ENCODE peak calls at places on chromosome 6, in seven cellular contexts. I is coronary artery, Z is upper lobe of left lung, J is keratinocyte, U is uterus, L is cardiac muscle cell, M is heart left ventricle. O is an unnamed sample.

GRCh38 chr6:16333580-16333979 is 95.2 kb downstream of the GMPR start:
- DNase-seq in I (no peak), Z (no peak), J (peak), U (peak), L (no peak), M (no peak), O (no peak)

GRCh38 chr6:137637161-137637560 is 143.0 kb upstream of the OLIG3 start:
- DNase-seq in I (no peak), Z (peak), J (no peak), U (no peak), L (no peak), M (no peak), O (no peak)

GRCh38 chr6:112781236-112781635 is 434.1 kb downstream of the RFPL4B start:
- DNase-seq in I (no peak), Z (no peak), J (no peak), U (no peak), L (peak), M (no peak), O (no peak)

GRCh38 chr6:157278171-157278570 is 45.1 kb downstream of the TMEM242 start:
- DNase-seq in I (no peak), Z (no peak), J (no peak), U (no peak), L (no peak), M (no peak), O (no peak)

GRCh38 chr6:142846883-142847287 is 98.1 kb downstream of the HIVEP2 start:
- DNase-seq in I (no peak), Z (no peak), J (no peak), U (peak), L (no peak), M (peak), O (peak)

GRCh38 chr6:157343732-157344131 is 20.4 kb upstream of the TMEM242 start:
- DNase-seq in I (no peak), Z (no peak), J (no peak), U (no peak), L (no peak), M (no peak), O (no peak)

GRCh38 chr6:18990313-18990978 is 603.3 kb downstream of the RNF144B start:
- DNase-seq in I (no peak), Z (peak), J (no peak), U (peak), L (peak), M (peak), O (peak)

GRCh38 chr6:49300443-49300842 is 162.6 kb downstream of the MMUT start:
- DNase-seq in I (no peak), Z (no peak), J (no peak), U (no peak), L (no peak), M (no peak), O (no peak)

GRCh38 chr6:44456070-44456965 is 68.8 kb downstream of the CDC5L start:
- DNase-seq in I (no peak), Z (peak), J (no peak), U (no peak), L (peak), M (no peak), O (no peak)

GRCh38 chr6:84089552-84089951 is 56.0 kb downstream of the MRAP2 start:
- DNase-seq in I (no peak), Z (no peak), J (no peak), U (no peak), L (no peak), M (no peak), O (no peak)

GRCh38 chr6:143513410-143513809 is 1.9 kb upstream of the FUCA2 start:
- DNase-seq in I (no peak), Z (peak), J (no peak), U (no peak), L (peak), M (no peak), O (no peak)

GRCh38 chr6:157098999-157099398 is 224.3 kb downstream of the TMEM242 start:
- DNase-seq in I (no peak), Z (no peak), J (no peak), U (no peak), L (no peak), M (no peak), O (no peak)

GRCh38 chr6:165245287-165245686 is 64.1 kb downstream of the C6orf118 start:
- DNase-seq in I (no peak), Z (no peak), J (no peak), U (no peak), L (peak), M (no peak), O (no peak)

GRCh38 chr6:106973018-106973840 is 1.3 kb downstream of the CD24 start:
- DNase-seq in I (no peak), Z (peak), J (no peak), U (no peak), L (peak), M (peak), O (no peak)

GRCh38 chr6:138297761-138298298 is 79.5 kb upstream of the PBOV1 start:
- DNase-seq in I (no peak), Z (no peak), J (no peak), U (no peak), L (no peak), M (no peak), O (no peak)

GRCh38 chr6:6697620-6698019 is 109.1 kb downstream of the LY86 start:
- DNase-seq in I (no peak), Z (no peak), J (no peak), U (no peak), L (no peak), M (no peak), O (no peak)

GRCh38 chr6:92559002-92559401 is 860.4 kb downstream of the EPHA7 start:
- DNase-seq in I (no peak), Z (no peak), J (no peak), U (no peak), L (no peak), M (no peak), O (no peak)

GRCh38 chr6:25250878-25251277 is 28.3 kb upstream of the CARMIL1 start:
- DNase-seq in I (no peak), Z (no peak), J (no peak), U (no peak), L (no peak), M (no peak), O (no peak)

DNA sequence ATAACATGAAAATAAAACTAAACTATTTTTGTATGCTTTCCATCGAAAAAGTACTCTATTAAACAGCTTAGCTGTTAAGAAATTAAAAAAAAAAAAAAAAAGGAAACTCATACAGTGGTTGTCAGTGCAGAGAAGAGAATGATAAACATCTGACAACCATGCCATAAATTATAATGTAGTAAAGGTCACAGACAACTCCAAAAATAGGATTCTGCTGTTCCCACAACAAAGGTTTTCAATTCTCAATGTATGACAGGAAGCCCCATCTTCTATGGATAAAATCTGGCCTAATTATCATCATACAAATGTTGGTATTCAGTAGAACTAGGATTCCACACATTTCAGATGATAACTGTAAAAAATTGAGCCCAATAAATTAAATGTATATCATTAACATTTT is 5.0 kb downstream of the PLN start:
- DNase-seq in I (no peak), Z (no peak), J (no peak), U (no peak), L (no peak), M (no peak), O (no peak)
- H3K4me3 ChIP-seq in I (peak), Z (no peak), J (no peak), U (no peak), L (peak), M (peak), O (no peak)

GRCh38 chr6:13924146-13924948 is 405 bp upstream of the RNF182 start:
- DNase-seq in I (no peak), Z (peak), J (no peak), U (peak), L (peak), M (peak), O (no peak)

GRCh38 chr6:13924949-13925881 is at the start of gene RNF182:
- DNase-seq in I (no peak), Z (no peak), J (no peak), U (no peak), L (no peak), M (no peak), O (no peak)

GRCh38 chr6:13929196-13929595 is 4.4 kb downstream of the RNF182 start:
- DNase-seq in I (no peak), Z (no peak), J (no peak), U (no peak), L (no peak), M (no peak), O (no peak)

GRCh38 chr6:13926378-13926777 is 1.6 kb downstream of the RNF182 start:
- DNase-seq in I (no peak), Z (no peak), J (no peak), U (no peak), L (no peak), M (no peak), O (no peak)

GRCh38 chr6:13927203-13927602 is 2.5 kb downstream of the RNF182 start:
- DNase-seq in I (no peak), Z (no peak), J (no peak), U (no peak), L (no peak), M (no peak), O (no peak)
- H3K4me3 ChIP-seq in I (no peak), Z (no peak), J (no peak), U (no peak), L (no peak), M (no peak), O (no peak)

GRCh38 chr6:109702797-109703196 is 11.7 kb downstream of the FIG4 start:
- DNase-seq in I (no peak), Z (no peak), J (no peak), U (no peak), L (no peak), M (no peak), O (no peak)

GRCh38 chr6:109701774-109702173 is 10.7 kb downstream of the FIG4 start:
- DNase-seq in I (no peak), Z (peak), J (no peak), U (no peak), L (no peak), M (no peak), O (no peak)

GRCh38 chr6:109701201-109701600 is 10.1 kb downstream of the FIG4 start:
- DNase-seq in I (no peak), Z (no peak), J (no peak), U (no peak), L (no peak), M (no peak), O (no peak)

GRCh38 chr6:109706513-109706912 is 15.4 kb downstream of the FIG4 start:
- DNase-seq in I (no peak), Z (no peak), J (no peak), U (no peak), L (no peak), M (no peak), O (no peak)

DNA sequence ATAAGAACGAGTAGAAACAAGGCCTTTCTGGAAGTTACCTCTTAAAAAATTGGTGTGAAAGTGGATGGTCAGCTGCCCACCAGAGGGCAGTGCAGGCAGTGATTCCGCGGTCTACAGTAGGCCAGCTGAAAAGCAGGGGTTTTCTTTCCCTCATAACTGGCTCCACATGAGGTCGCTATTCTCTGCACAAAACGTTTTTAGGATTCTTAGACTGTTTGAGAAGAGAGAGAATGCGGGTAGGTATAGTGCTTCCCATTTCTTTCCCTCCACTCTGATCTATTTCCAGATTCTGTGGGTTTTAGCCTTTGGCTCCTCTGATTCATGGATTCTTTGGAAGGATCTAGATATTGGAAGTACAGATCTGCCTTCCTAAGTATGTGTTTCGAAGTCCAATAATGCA is 14.2 kb downstream of the FIG4 start:
- DNase-seq in I (no peak), Z (peak), J (peak), U (peak), L (peak), M (peak), O (peak)
- H3K4me3 ChIP-seq in I (no peak), Z (no peak), J (no peak), U (no peak), L (no peak), M (no peak), O (no peak)

GRCh38 chr6:33344771-33345697 is 27.5 kb upstream of the ZBTB22 start:
- DNase-seq in I (peak), Z (peak), J (no peak), U (peak), L (peak), M (peak), O (no peak)
- H3K4me3 ChIP-seq in I (peak), Z (peak), J (no peak), U (no peak), L (no peak), M (peak), O (no peak)

GRCh38 chr6:3231213-3232016 is 4.0 kb upstream of the TUBB2B start:
- DNase-seq in I (peak), Z (peak), J (no peak), U (peak), L (peak), M (peak), O (no peak)

GRCh38 chr6:3228046-3228671 is 706 bp upstream of the TUBB2B start:
- DNase-seq in I (no peak), Z (no peak), J (no peak), U (no peak), L (no peak), M (no peak), O (no peak)

GRCh38 chr6:3230275-3231212 is 3.1 kb upstream of the TUBB2B start:
- DNase-seq in I (no peak), Z (no peak), J (no peak), U (no peak), L (peak), M (no peak), O (no peak)

GRCh38 chr6:3228791-3229565 is 1.5 kb upstream of the TUBB2B start:
- DNase-seq in I (no peak), Z (no peak), J (no peak), U (no peak), L (peak), M (no peak), O (no peak)

DNA sequence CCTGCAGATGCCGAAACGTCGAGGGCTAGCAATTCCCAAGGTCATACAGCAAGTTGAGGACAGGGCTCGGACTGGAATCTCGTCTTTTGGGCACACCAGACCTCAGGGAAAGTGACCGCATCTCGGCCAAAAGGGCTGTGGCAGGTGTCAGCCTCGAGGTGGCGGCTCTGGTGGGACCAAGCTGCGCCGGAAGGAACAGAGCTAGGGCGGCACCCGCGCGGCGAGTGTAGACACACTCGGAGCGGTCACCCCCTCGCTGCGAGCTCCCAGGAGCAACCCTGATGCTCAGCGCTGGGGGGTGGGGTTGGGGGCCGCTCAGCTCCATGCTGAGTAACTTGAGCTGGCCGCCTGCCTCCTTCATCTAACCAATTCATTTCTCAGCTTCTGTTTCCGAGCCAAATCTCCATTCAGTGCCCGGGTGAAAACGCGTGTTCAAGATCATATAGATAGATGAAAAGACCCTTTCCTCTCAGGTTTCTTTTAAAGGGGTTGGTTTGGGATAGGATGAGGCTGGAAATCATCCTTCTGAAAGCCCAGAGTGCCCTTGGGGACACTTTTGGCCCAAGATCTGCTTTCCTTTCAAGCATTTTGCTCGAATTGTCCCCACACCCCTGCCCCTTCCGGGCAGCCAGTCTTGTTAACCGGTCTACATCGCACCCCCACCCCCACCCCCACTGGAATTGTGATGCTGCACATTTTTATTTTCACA is 2.3 kb upstream of the TUBB2B start:
- DNase-seq in I (no peak), Z (no peak), J (no peak), U (no peak), L (peak), M (no peak), O (no peak)
- H3K4me3 ChIP-seq in I (peak), Z (peak), J (no peak), U (no peak), L (peak), M (peak), O (no peak)

DNA sequence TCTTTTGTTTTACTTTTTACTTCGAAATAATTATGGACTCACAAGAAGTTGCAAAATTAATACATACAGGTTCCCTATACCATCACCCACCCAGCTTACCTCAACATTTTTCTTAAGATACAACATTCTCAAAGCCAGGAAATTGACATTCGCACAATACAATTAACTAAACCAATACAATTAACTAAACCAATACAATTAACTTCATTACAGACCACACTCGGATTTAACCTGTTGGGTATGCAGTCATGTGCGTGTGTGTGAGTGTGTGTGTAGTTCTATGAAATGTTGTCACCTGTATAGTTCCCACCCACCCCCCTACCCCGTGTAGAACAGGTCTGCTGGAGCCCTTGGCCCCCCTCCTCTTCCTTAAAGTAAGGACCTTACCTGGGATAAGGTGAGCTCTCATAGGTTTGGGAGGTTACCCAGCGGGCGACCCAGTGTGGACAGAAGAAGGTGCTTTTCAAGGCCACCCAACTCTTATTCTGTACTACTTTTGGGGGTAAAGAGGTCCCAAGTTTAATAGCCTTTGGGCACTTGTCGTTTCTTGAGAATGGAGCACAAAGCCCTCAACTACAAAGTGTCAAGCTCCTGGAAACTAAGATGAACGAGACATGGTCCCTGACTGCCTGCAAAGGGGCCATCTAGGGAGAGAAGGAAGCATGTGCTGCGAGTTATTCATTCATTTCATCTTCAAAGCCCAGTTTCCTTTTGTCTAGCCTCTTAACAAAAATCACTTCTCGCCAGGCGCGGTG is 544 bp upstream of the STK38 start:
- DNase-seq in I (no peak), Z (no peak), J (no peak), U (no peak), L (no peak), M (no peak), O (no peak)
- H3K4me3 ChIP-seq in I (peak), Z (peak), J (peak), U (peak), L (peak), M (peak), O (peak)

DNA sequence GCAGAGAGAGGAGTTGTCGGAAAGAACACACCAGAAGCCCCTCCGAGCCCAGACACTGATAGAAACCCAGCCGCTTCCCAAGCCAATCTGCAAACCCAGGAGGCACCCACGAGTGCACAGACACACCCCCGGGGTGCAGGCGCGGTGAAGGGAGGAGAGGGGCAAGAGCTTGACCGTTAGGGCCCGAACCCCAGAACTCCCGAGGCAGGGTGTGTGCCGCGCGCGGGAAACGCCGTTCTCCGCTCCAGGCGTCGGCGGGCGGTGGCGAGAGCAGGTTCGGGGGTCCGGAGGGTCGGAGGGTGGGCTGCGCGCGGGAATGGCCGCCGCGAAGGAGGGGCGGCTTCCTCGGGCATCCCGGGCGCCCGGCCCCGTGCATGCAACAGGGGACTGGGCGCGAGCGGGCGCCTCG is 549 bp downstream of the ELOVL2 start:
- DNase-seq in I (no peak), Z (no peak), J (no peak), U (no peak), L (peak), M (no peak), O (peak)
- H3K4me3 ChIP-seq in I (peak), Z (peak), J (peak), U (peak), L (peak), M (peak), O (peak)